ENCODE peak calls at places on chromosome 21, in nine cellular contexts. One of them, this sample, is unnamed.

GRCh38 chr21:31771685-31772084 is 39.8 kb upstream of the SCAF4 start:
- DNase-seq in CD4-positive, CD25-positive, alpha-beta regulatory T cell: no peak
- DNase-seq in mucosa of descending colon: no peak
- DNase-seq in brain microvascular endothelial cell: no peak
- DNase-seq in GM23248: no peak
- DNase-seq in choroid plexus epithelial cell: no peak
- DNase-seq in neural progenitor cell: no peak
- DNase-seq in cardiac fibroblast: no peak
- DNase-seq in HCT116: no peak
- DNase-seq in this sample: no peak

GRCh38 chr21:15278851-15279250 is 214.1 kb upstream of the NRIP1 start:
- DNase-seq in CD4-positive, CD25-positive, alpha-beta regulatory T cell: no peak
- DNase-seq in mucosa of descending colon: no peak
- DNase-seq in brain microvascular endothelial cell: no peak
- DNase-seq in GM23248: no peak
- DNase-seq in choroid plexus epithelial cell: no peak
- DNase-seq in neural progenitor cell: no peak
- DNase-seq in cardiac fibroblast: no peak
- DNase-seq in HCT116: no peak
- DNase-seq in this sample: no peak

GRCh38 chr21:35039595-35040291 is 9.4 kb downstream of the RUNX1 start:
- DNase-seq in CD4-positive, CD25-positive, alpha-beta regulatory T cell: no peak
- DNase-seq in mucosa of descending colon: no peak
- DNase-seq in brain microvascular endothelial cell: no peak
- DNase-seq in GM23248: no peak
- DNase-seq in choroid plexus epithelial cell: no peak
- DNase-seq in neural progenitor cell: no peak
- DNase-seq in cardiac fibroblast: no peak
- DNase-seq in HCT116: no peak
- DNase-seq in this sample: no peak

GRCh38 chr21:35206141-35207125 is 157.3 kb upstream of the RUNX1 start:
- DNase-seq in CD4-positive, CD25-positive, alpha-beta regulatory T cell: no peak
- DNase-seq in mucosa of descending colon: no peak
- DNase-seq in brain microvascular endothelial cell: no peak
- DNase-seq in GM23248: no peak
- DNase-seq in choroid plexus epithelial cell: no peak
- DNase-seq in neural progenitor cell: no peak
- DNase-seq in cardiac fibroblast: no peak
- DNase-seq in HCT116: no peak
- DNase-seq in this sample: no peak

GRCh38 chr21:25584833-25585232 is 22.4 kb downstream of the MRPL39 start:
- DNase-seq in CD4-positive, CD25-positive, alpha-beta regulatory T cell: no peak
- DNase-seq in mucosa of descending colon: no peak
- DNase-seq in brain microvascular endothelial cell: no peak
- DNase-seq in GM23248: no peak
- DNase-seq in choroid plexus epithelial cell: no peak
- DNase-seq in neural progenitor cell: no peak
- DNase-seq in cardiac fibroblast: no peak
- DNase-seq in HCT116: no peak
- DNase-seq in this sample: no peak

GRCh38 chr21:42671778-42672593 is 18.6 kb downstream of the PDE9A start:
- DNase-seq in CD4-positive, CD25-positive, alpha-beta regulatory T cell: no peak
- DNase-seq in mucosa of descending colon: peak; percentile 27
- DNase-seq in brain microvascular endothelial cell: no peak
- DNase-seq in GM23248: no peak
- DNase-seq in choroid plexus epithelial cell: no peak
- DNase-seq in neural progenitor cell: no peak
- DNase-seq in cardiac fibroblast: no peak
- DNase-seq in HCT116: no peak
- DNase-seq in this sample: no peak

GRCh38 chr21:29017639-29018237 is 1.4 kb downstream of the RWDD2B start:
- DNase-seq in CD4-positive, CD25-positive, alpha-beta regulatory T cell: peak; percentile 12
- DNase-seq in mucosa of descending colon: no peak
- DNase-seq in brain microvascular endothelial cell: no peak
- DNase-seq in GM23248: peak; percentile 18
- DNase-seq in choroid plexus epithelial cell: no peak
- DNase-seq in neural progenitor cell: no peak
- DNase-seq in cardiac fibroblast: peak; percentile 16
- DNase-seq in HCT116: no peak
- DNase-seq in this sample: no peak

GRCh38 chr21:31781737-31782136 is 49.8 kb upstream of the SCAF4 start:
- DNase-seq in CD4-positive, CD25-positive, alpha-beta regulatory T cell: no peak
- DNase-seq in mucosa of descending colon: no peak
- DNase-seq in brain microvascular endothelial cell: peak; percentile 27
- DNase-seq in GM23248: peak; percentile 77
- DNase-seq in choroid plexus epithelial cell: peak; percentile 73
- DNase-seq in neural progenitor cell: no peak
- DNase-seq in cardiac fibroblast: peak; percentile 48
- DNase-seq in HCT116: no peak
- DNase-seq in this sample: no peak

GRCh38 chr21:35232545-35233176 is 183.6 kb upstream of the RUNX1 start:
- DNase-seq in CD4-positive, CD25-positive, alpha-beta regulatory T cell: no peak
- DNase-seq in mucosa of descending colon: no peak
- DNase-seq in brain microvascular endothelial cell: peak; percentile 76
- DNase-seq in GM23248: peak; percentile 75
- DNase-seq in choroid plexus epithelial cell: peak; percentile 84
- DNase-seq in neural progenitor cell: no peak
- DNase-seq in cardiac fibroblast: peak; percentile 85
- DNase-seq in HCT116: peak; percentile 88
- DNase-seq in this sample: no peak

GRCh38 chr21:42460391-42461184 is 35.4 kb downstream of the RSPH1 start:
- DNase-seq in CD4-positive, CD25-positive, alpha-beta regulatory T cell: peak; percentile 78
- DNase-seq in mucosa of descending colon: peak; percentile 74
- DNase-seq in brain microvascular endothelial cell: no peak
- DNase-seq in GM23248: no peak
- DNase-seq in choroid plexus epithelial cell: no peak
- DNase-seq in neural progenitor cell: peak; percentile 26
- DNase-seq in cardiac fibroblast: no peak
- DNase-seq in HCT116: no peak
- DNase-seq in this sample: no peak

GRCh38 chr21:31682625-31683024 is 23.1 kb downstream of the SOD1 start:
- DNase-seq in CD4-positive, CD25-positive, alpha-beta regulatory T cell: no peak
- DNase-seq in mucosa of descending colon: no peak
- DNase-seq in brain microvascular endothelial cell: peak; percentile 21
- DNase-seq in GM23248: no peak
- DNase-seq in choroid plexus epithelial cell: peak; percentile 27
- DNase-seq in neural progenitor cell: no peak
- DNase-seq in cardiac fibroblast: no peak
- DNase-seq in HCT116: no peak
- DNase-seq in this sample: no peak

GRCh38 chr21:42665026-42665425 is 11.6 kb downstream of the PDE9A start:
- DNase-seq in CD4-positive, CD25-positive, alpha-beta regulatory T cell: no peak
- DNase-seq in mucosa of descending colon: peak; percentile 48
- DNase-seq in brain microvascular endothelial cell: no peak
- DNase-seq in GM23248: no peak
- DNase-seq in choroid plexus epithelial cell: no peak
- DNase-seq in neural progenitor cell: no peak
- DNase-seq in cardiac fibroblast: no peak
- DNase-seq in HCT116: no peak
- DNase-seq in this sample: no peak

GRCh38 chr21:45893166-45894106 is 88.1 kb upstream of the COL6A1 start:
- DNase-seq in CD4-positive, CD25-positive, alpha-beta regulatory T cell: no peak
- DNase-seq in mucosa of descending colon: peak; percentile 42
- DNase-seq in brain microvascular endothelial cell: no peak
- DNase-seq in GM23248: no peak
- DNase-seq in choroid plexus epithelial cell: no peak
- DNase-seq in neural progenitor cell: no peak
- DNase-seq in cardiac fibroblast: no peak
- DNase-seq in HCT116: no peak
- DNase-seq in this sample: no peak

GRCh38 chr21:45894891-45895777 is 86.4 kb upstream of the COL6A1 start:
- DNase-seq in CD4-positive, CD25-positive, alpha-beta regulatory T cell: no peak
- DNase-seq in mucosa of descending colon: peak; percentile 28
- DNase-seq in brain microvascular endothelial cell: no peak
- DNase-seq in GM23248: no peak
- DNase-seq in choroid plexus epithelial cell: no peak
- DNase-seq in neural progenitor cell: no peak
- DNase-seq in cardiac fibroblast: no peak
- DNase-seq in HCT116: no peak
- DNase-seq in this sample: no peak

GRCh38 chr21:45892156-45892919 is 89.2 kb upstream of the COL6A1 start:
- DNase-seq in CD4-positive, CD25-positive, alpha-beta regulatory T cell: peak; percentile 66
- DNase-seq in mucosa of descending colon: peak; percentile 70
- DNase-seq in brain microvascular endothelial cell: no peak
- DNase-seq in GM23248: no peak
- DNase-seq in choroid plexus epithelial cell: no peak
- DNase-seq in neural progenitor cell: no peak
- DNase-seq in cardiac fibroblast: no peak
- DNase-seq in HCT116: no peak
- DNase-seq in this sample: no peak

GRCh38 chr21:45895778-45896370 is 85.7 kb upstream of the COL6A1 start:
- DNase-seq in CD4-positive, CD25-positive, alpha-beta regulatory T cell: no peak
- DNase-seq in mucosa of descending colon: peak; percentile 42
- DNase-seq in brain microvascular endothelial cell: no peak
- DNase-seq in GM23248: no peak
- DNase-seq in choroid plexus epithelial cell: no peak
- DNase-seq in neural progenitor cell: no peak
- DNase-seq in cardiac fibroblast: no peak
- DNase-seq in HCT116: no peak
- DNase-seq in this sample: no peak

DNA sequence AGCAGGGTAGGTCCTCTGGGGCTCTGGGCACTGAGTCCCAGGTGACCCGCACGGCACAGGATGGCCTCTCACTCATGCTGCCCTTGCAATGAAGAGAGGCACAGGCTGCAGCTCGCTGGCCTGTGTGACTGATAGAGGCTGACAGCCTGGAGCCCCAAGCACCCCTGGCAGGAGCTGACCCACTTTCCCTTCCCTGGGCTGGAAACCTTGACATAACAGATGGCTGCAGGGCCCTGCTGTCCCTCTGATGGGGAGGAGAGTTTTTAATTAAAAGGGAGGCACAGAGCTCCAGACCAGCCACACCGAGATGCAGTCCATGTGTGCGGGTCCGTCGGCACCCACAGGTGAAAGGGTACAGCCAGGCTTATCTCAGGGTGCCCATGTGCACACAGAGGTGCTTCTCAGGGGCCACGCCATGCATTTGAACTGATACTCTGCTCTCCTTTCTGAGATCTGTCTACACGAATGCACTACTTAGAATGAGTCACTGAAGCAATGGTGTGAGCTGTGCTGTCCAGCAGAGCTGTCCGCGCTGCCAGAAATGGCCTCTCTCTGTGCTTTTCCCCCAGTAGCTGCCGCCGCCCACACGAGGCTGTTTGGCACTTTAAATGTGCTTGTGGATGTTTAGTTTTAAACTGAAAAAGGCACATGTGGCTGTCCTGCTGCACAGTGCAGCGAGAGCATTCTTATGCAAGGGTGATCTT is 87.3 kb upstream of the COL6A1 start:
- DNase-seq in CD4-positive, CD25-positive, alpha-beta regulatory T cell: no peak
- DNase-seq in mucosa of descending colon: peak; percentile 58
- DNase-seq in brain microvascular endothelial cell: peak; percentile 53
- DNase-seq in GM23248: peak; percentile 92
- DNase-seq in choroid plexus epithelial cell: peak; percentile 79
- DNase-seq in neural progenitor cell: peak; percentile 25
- DNase-seq in cardiac fibroblast: peak; percentile 82
- DNase-seq in HCT116: no peak
- DNase-seq in this sample: peak; percentile 24
- H3K4me3 ChIP-seq in CD4-positive, CD25-positive, alpha-beta regulatory T cell: no peak overlapping the region
- H3K4me3 ChIP-seq in mucosa of descending colon: no peak overlapping the region
- H3K4me3 ChIP-seq in brain microvascular endothelial cell: no peak overlapping the region
- H3K4me3 ChIP-seq in GM23248: no peak overlapping the region
- H3K4me3 ChIP-seq in choroid plexus epithelial cell: no peak overlapping the region
- H3K4me3 ChIP-seq in neural progenitor cell: no peak overlapping the region
- H3K4me3 ChIP-seq in cardiac fibroblast: no peak overlapping the region
- H3K4me3 ChIP-seq in HCT116: no peak overlapping the region
- H3K4me3 ChIP-seq in this sample: no peak overlapping the region

DNA sequence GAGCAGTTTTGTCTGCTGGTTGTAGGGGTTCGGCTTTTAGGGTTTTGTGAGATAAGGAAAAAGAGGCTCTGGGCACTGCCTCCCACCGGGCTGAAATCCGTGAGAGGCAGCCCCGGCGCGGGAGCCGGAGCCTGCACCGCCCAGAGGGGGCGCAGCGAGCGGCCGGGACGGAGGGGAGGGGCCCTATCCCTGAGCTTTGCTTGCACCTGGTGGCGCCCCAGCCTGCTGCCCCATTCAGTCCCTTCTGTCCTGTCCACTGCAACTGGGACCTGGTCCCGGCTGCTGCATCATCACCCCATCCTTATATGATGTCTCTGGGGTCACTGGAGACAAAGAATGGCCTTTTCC is 512 bp upstream of the KCNJ6 start:
- DNase-seq in CD4-positive, CD25-positive, alpha-beta regulatory T cell: no peak
- DNase-seq in mucosa of descending colon: no peak
- DNase-seq in brain microvascular endothelial cell: no peak
- DNase-seq in GM23248: peak; percentile 22
- DNase-seq in choroid plexus epithelial cell: peak; percentile 7
- DNase-seq in neural progenitor cell: peak; percentile 85
- DNase-seq in cardiac fibroblast: no peak
- DNase-seq in HCT116: no peak
- DNase-seq in this sample: no peak
- H3K4me3 ChIP-seq in CD4-positive, CD25-positive, alpha-beta regulatory T cell: no peak overlapping the region
- H3K4me3 ChIP-seq in mucosa of descending colon: no peak overlapping the region
- H3K4me3 ChIP-seq in brain microvascular endothelial cell: peak overlapping the region; percentile 41
- H3K4me3 ChIP-seq in GM23248: peak overlapping the region; percentile 72
- H3K4me3 ChIP-seq in choroid plexus epithelial cell: peak overlapping the region; percentile 31
- H3K4me3 ChIP-seq in neural progenitor cell: peak overlapping the region; percentile 70
- H3K4me3 ChIP-seq in cardiac fibroblast: peak overlapping the region; percentile 24
- H3K4me3 ChIP-seq in HCT116: no peak overlapping the region
- H3K4me3 ChIP-seq in this sample: no peak overlapping the region

GRCh38 chr21:39386194-39386593 is 37.3 kb upstream of the HMGN1 start:
- DNase-seq in CD4-positive, CD25-positive, alpha-beta regulatory T cell: no peak
- DNase-seq in mucosa of descending colon: peak; percentile 59
- DNase-seq in brain microvascular endothelial cell: no peak
- DNase-seq in GM23248: no peak
- DNase-seq in choroid plexus epithelial cell: peak; percentile 6
- DNase-seq in neural progenitor cell: no peak
- DNase-seq in cardiac fibroblast: peak; percentile 33
- DNase-seq in HCT116: no peak
- DNase-seq in this sample: no peak
- H3K4me3 ChIP-seq in CD4-positive, CD25-positive, alpha-beta regulatory T cell: peak overlapping the region; percentile 37
- H3K4me3 ChIP-seq in mucosa of descending colon: no peak overlapping the region
- H3K4me3 ChIP-seq in brain microvascular endothelial cell: peak overlapping the region; percentile 29
- H3K4me3 ChIP-seq in GM23248: peak overlapping the region; percentile 53
- H3K4me3 ChIP-seq in choroid plexus epithelial cell: peak overlapping the region; percentile 62
- H3K4me3 ChIP-seq in neural progenitor cell: no peak overlapping the region
- H3K4me3 ChIP-seq in cardiac fibroblast: peak overlapping the region; percentile 43
- H3K4me3 ChIP-seq in HCT116: no peak overlapping the region
- H3K4me3 ChIP-seq in this sample: peak overlapping the region; percentile 19

DNA sequence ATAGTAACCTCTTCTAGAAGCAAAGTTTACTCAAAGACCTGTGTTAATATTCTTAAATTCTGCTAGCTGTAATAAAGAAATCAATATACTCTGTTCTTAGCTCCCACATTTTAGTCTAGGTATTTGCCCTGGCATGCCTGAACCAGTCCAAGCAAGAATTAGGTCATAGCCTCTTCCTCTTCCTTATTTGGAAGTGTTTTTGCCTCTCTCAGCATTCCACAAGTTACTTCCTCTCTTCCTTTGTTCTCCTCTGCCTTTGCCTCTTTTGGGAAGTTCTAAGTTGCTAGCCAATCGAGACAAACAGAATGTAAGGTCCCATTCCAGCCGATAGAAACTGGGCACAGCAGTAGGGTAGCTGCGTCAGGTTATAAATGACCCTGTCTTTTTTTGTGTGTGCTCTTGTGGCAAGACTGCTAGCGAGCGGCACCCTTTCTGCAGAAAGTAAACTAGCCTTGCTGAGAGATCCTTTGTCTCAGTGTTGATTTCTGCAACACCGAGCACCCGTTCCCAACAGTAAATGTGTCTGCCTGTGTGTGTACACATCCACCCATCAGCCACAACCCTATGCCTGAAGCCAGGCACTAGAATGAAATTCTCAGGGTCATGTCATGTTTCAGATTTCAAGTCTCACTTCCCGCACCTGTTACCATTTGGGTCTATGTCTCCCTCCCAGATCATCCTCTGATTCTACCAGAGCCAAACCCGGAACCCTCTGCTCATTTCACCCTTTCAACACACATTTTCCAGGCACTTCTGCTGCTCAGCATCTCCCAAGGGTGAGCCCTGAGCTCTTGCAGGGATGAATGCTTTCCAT is 37.5 kb downstream of the LRRC3 start:
- DNase-seq in CD4-positive, CD25-positive, alpha-beta regulatory T cell: no peak
- DNase-seq in mucosa of descending colon: no peak
- DNase-seq in brain microvascular endothelial cell: no peak
- DNase-seq in GM23248: no peak
- DNase-seq in choroid plexus epithelial cell: no peak
- DNase-seq in neural progenitor cell: no peak
- DNase-seq in cardiac fibroblast: no peak
- DNase-seq in HCT116: no peak
- DNase-seq in this sample: no peak
- H3K4me3 ChIP-seq in CD4-positive, CD25-positive, alpha-beta regulatory T cell: no peak overlapping the region
- H3K4me3 ChIP-seq in mucosa of descending colon: no peak overlapping the region
- H3K4me3 ChIP-seq in brain microvascular endothelial cell: no peak overlapping the region
- H3K4me3 ChIP-seq in GM23248: no peak overlapping the region
- H3K4me3 ChIP-seq in choroid plexus epithelial cell: no peak overlapping the region
- H3K4me3 ChIP-seq in neural progenitor cell: no peak overlapping the region
- H3K4me3 ChIP-seq in cardiac fibroblast: no peak overlapping the region
- H3K4me3 ChIP-seq in HCT116: no peak overlapping the region
- H3K4me3 ChIP-seq in this sample: no peak overlapping the region

This sample was measured in AG09309.